ENCODE peak calls at places on chromosomes 3 and 15, in five cellular contexts. T is A549, O is K562, W is GM12878, V is HepG2. D is an unnamed sample.
A peak's percentile ranks its signal among the peaks of the same experiment; 100 is the strongest.

GRCh38 chr3:148158210-148158609 is 539.5 kb upstream of the AGTR1 start:
- DNase-seq in T (no peak), V (no peak), O (no peak), W (no peak), D (no peak)

GRCh38 chr3:49199244-49199899 is 28.0 kb downstream of the KLHDC8B start:
- DNase-seq in O (no peak), W (no peak), V (no peak), T (no peak), D (peak; percentile 74)

GRCh38 chr3:100448079-100448478 is 44.3 kb upstream of the TMEM45A start:
- DNase-seq in V (no peak), O (no peak), T (no peak), W (no peak), D (no peak)

GRCh38 chr15:62847900-62848489 is 194.6 kb upstream of the TPM1 start:
- DNase-seq in V (peak; percentile 44), W (no peak), T (peak; percentile 79), O (peak; percentile 67), D (peak; percentile 88)

GRCh38 chr3:122364508-122364907 is 18.5 kb downstream of the MIX23 start:
- DNase-seq in O (no peak), W (no peak), V (no peak), T (no peak), D (no peak)

GRCh38 chr3:60333710-60334109 is 917.5 kb downstream of the FHIT start:
- DNase-seq in O (peak; percentile 20), T (no peak), W (no peak), V (no peak), D (no peak)

GRCh38 chr3:125435231-125435630 is 60.1 kb upstream of the ZNF148 start:
- DNase-seq in V (no peak), T (no peak), W (no peak), O (no peak), D (no peak)

GRCh38 chr3:64728428-64728827 is 40.6 kb upstream of the ADAMTS9 start:
- DNase-seq in V (no peak), O (no peak), W (no peak), T (no peak), D (no peak)

GRCh38 chr3:108546249-108546648 is 35.9 kb upstream of the MYH15 start:
- DNase-seq in T (no peak), V (no peak), O (no peak), W (no peak), D (no peak)

GRCh38 chr3:129602730-129603560 is 3.5 kb downstream of the PLXND1 start:
- DNase-seq in W (no peak), V (peak; percentile 55), T (peak; percentile 44), O (peak; percentile 58), D (peak; percentile 53)

GRCh38 chr3:102230057-102230456 is 204.8 kb upstream of the ZPLD1 start:
- DNase-seq in V (no peak), T (no peak), O (no peak), W (no peak), D (no peak)

GRCh38 chr3:132598181-132598580 is 1.1 kb downstream of the ACKR4 start:
- DNase-seq in T (no peak), O (no peak), W (no peak), V (no peak), D (no peak)

GRCh38 chr3:157906627-157907026 is 199.6 kb downstream of the SHOX2 start:
- DNase-seq in V (no peak), W (no peak), T (no peak), O (no peak), D (no peak)

GRCh38 chr3:36298188-36298587 is 82.1 kb upstream of the STAC start:
- DNase-seq in V (no peak), W (no peak), T (no peak), O (no peak), D (no peak)

GRCh38 chr3:154540950-154541604 is 111.1 kb upstream of the GPR149 start:
- DNase-seq in V (no peak), W (no peak), T (no peak), O (no peak), D (no peak)

GRCh38 chr15:75947117-75947516 is 43.4 kb downstream of the FBXO22 start:
- DNase-seq in O (no peak), W (no peak), T (no peak), V (no peak), D (no peak)

GRCh38 chr3:157859541-157859940 is 246.7 kb downstream of the SHOX2 start:
- DNase-seq in O (no peak), W (no peak), V (no peak), T (no peak), D (no peak)

GRCh38 chr3:126293370-126294082 is 63.7 kb downstream of the KLF15 start:
- DNase-seq in T (no peak), V (peak; percentile 12), O (no peak), W (no peak), D (no peak)

GRCh38 chr3:58038675-58039302 is 30.6 kb downstream of the FLNB start:
- DNase-seq in W (no peak), T (no peak), O (peak; percentile 32), V (no peak), D (no peak)

GRCh38 chr3:143654906-143655305 is 193.4 kb downstream of the SLC9A9 start:
- DNase-seq in V (no peak), O (no peak), T (no peak), W (no peak), D (no peak)

GRCh38 chr15:42368096-42368495 is 8.8 kb downstream of the CAPN3 start:
- DNase-seq in T (no peak), V (no peak), W (no peak), O (no peak), D (no peak)

GRCh38 chr3:156180077-156180476 is 59.7 kb downstream of the KCNAB1 start:
- DNase-seq in V (no peak), W (no peak), O (no peak), T (no peak), D (no peak)

GRCh38 chr3:5188419-5189405 is 1.2 kb downstream of the EDEM1 start:
- DNase-seq in T (peak; percentile 54), O (peak; percentile 78), W (no peak), V (peak; percentile 68), D (no peak)

GRCh38 chr3:158953131-158953530 is 151.3 kb downstream of the MFSD1 start:
- DNase-seq in O (no peak), W (no peak), V (no peak), T (no peak), D (no peak)

GRCh38 chr3:12178091-12178820 is 19.5 kb upstream of the TIMP4 start:
- DNase-seq in T (no peak), V (no peak), W (no peak), O (no peak), D (no peak)

GRCh38 chr15:73108676-73109075 is 56.4 kb downstream of the NEO1 start:
- DNase-seq in O (no peak), V (no peak), W (no peak), T (no peak), D (no peak)

GRCh38 chr3:94043285-94043684 is 14.9 kb upstream of the STX19 start:
- DNase-seq in O (no peak), T (no peak), W (no peak), V (no peak), D (no peak)

GRCh38 chr15:50458713-50459112 is 34.5 kb downstream of the USP8 start:
- DNase-seq in O (no peak), V (no peak), T (no peak), W (no peak), D (no peak)

GRCh38 chr15:57947781-57948180 is 117.7 kb downstream of the ALDH1A2 start:
- DNase-seq in V (no peak), W (no peak), O (no peak), T (no peak), D (peak; percentile 24)

GRCh38 chr3:6717026-6717943 is 143.6 kb upstream of the GRM7 start:
- DNase-seq in T (no peak), O (no peak), W (peak; percentile 86), V (no peak), D (no peak)

GRCh38 chr3:52353291-52353855 is 37.3 kb downstream of the DNAH1 start:
- DNase-seq in V (no peak), T (no peak), W (no peak), O (no peak), D (no peak)

GRCh38 chr3:77068808-77069207 is 28.9 kb downstream of the ROBO2 start:
- DNase-seq in V (no peak), T (no peak), W (no peak), O (no peak), D (no peak)

GRCh38 chr3:106208979-106209378 is 340.2 kb upstream of the CBLB start:
- DNase-seq in O (no peak), W (no peak), T (no peak), V (no peak), D (no peak)

DNA sequence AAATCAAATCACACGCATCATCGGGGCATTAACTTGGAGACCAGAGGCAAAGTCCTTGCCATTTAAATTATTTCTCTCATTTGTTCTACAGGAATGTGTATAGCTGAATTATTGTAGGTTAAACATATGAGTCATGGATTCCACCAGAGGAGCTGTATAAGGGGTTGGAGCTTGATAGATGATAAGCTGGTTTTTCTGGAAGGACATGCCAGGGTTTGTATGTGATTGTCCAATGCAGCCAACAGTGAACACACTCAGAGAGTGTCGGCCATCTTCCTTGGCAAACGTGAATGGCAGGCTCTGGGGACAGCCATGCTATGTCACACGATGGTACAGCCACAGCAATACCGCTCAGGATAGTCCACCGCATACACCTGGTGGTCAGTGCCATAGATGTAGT is 25.1 kb downstream of the SSUH2 start:
- DNase-seq in W (no peak), T (no peak), V (no peak), O (no peak), D (no peak)
- TF ChIP-seq ESRRA in W (no peak), T (no peak), V (no peak), O (no peak), D (no peak)

GRCh38 chr3:179181993-179182551 is 33.9 kb downstream of the PIK3CA start:
- DNase-seq in W (no peak), T (no peak), O (no peak), V (no peak), D (no peak)
- TF ChIP-seq ESRRA in W (no peak), T (no peak), O (no peak), V (no peak), D (no peak)

GRCh38 chr3:123658860-123659221 is 74.0 kb upstream of the HACD2 start:
- DNase-seq in W (no peak), V (no peak), O (no peak), T (no peak), D (no peak)

GRCh38 chr3:123661973-123662372 is 77.1 kb upstream of the HACD2 start:
- DNase-seq in W (no peak), O (no peak), T (no peak), V (no peak), D (no peak)

GRCh38 chr3:123660900-123661299 is 76.0 kb upstream of the HACD2 start:
- DNase-seq in T (no peak), O (no peak), V (no peak), W (no peak), D (no peak)

GRCh38 chr3:123658118-123658859 is 73.4 kb upstream of the HACD2 start:
- DNase-seq in V (no peak), T (no peak), O (no peak), W (no peak), D (no peak)

DNA sequence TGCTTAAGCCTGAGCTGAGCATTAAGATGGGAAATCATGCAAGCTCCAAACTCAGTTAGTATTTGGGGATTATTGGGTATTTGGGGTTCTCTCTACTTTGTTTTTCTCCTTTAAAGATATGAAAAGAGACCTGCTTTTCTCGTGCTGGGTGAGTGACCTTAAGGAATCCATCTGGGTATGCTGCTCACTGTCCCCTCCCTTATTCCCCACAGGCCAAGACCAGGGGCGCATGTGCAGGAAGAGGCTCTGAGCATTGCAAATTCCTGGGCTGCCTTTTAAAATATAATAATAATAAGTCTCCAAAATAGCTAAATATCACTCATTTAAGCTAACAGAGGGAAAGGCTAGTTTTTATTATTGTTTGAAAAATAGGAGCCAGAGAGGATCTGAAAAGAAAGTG is 75.4 kb upstream of the HACD2 start:
- DNase-seq in V (no peak), W (no peak), O (no peak), T (no peak), D (no peak)
- TF ChIP-seq ESRRA in V (no peak), W (no peak), O (no peak), T (no peak), D (no peak)

GRCh38 chr3:186362409-186362757 is 349 bp upstream of the DGKG start:
- DNase-seq in T (peak; percentile 18), V (peak; percentile 36), O (no peak), W (no peak), D (no peak)
- TF ChIP-seq ESRRA in T (no peak), V (no peak), O (no peak), W (no peak), D (no peak)